ENCODE peak calls at places on chromosomes 2 and 18, in six cellular contexts. H is COR-L47, D is mesothelial cell of epicardium, R is cardiac septum, E is NCI-H69, S is ELR. U is an unnamed sample.

GRCh38 chr18:3345452-3345851 is 83.5 kb downstream of the MYL12B start:
- DNase-seq in H (no peak), D (no peak), E (no peak), S (no peak), R (no peak), U (peak; percentile 72)

GRCh38 chr2:40041983-40042382 is 262.9 kb upstream of the THUMPD2 start:
- DNase-seq in S (peak; percentile 77), H (no peak), E (no peak), D (no peak), R (no peak), U (peak; percentile 83)

GRCh38 chr18:69097349-69097748 is 299.5 kb downstream of the CCDC102B start:
- DNase-seq in H (no peak), D (no peak), S (no peak), E (no peak), R (no peak), U (no peak)

GRCh38 chr18:32730620-32731021 is 42.2 kb downstream of the KLHL14 start:
- DNase-seq in R (no peak), E (peak; percentile 83), D (no peak), H (peak; percentile 70), S (no peak), U (no peak)

GRCh38 chr2:19754907-19755306 is 146.9 kb downstream of the TTC32 start:
- DNase-seq in S (no peak), R (no peak), D (peak; percentile 70), E (no peak), H (no peak), U (peak; percentile 50)

GRCh38 chr2:6337123-6337830 is 528.4 kb downstream of the CMPK2 start:
- DNase-seq in E (peak; percentile 63), D (no peak), H (no peak), S (no peak), R (no peak), U (no peak)

GRCh38 chr2:119158563-119159347 is at the start of gene C1QL2:
- DNase-seq in S (no peak), D (no peak), H (peak; percentile 22), R (no peak), E (peak; percentile 61), U (no peak)

GRCh38 chr2:37456479-37456878 is 112.0 kb downstream of the QPCT start:
- DNase-seq in E (peak; percentile 4), D (no peak), R (no peak), S (no peak), H (no peak), U (no peak)

GRCh38 chr2:42961948-42962347 is 169.6 kb upstream of the HAAO start:
- DNase-seq in S (no peak), E (no peak), R (no peak), D (no peak), H (no peak), U (no peak)

GRCh38 chr18:44098551-44099098 is 582.1 kb upstream of the SETBP1 start:
- DNase-seq in H (no peak), R (no peak), D (no peak), S (peak; percentile 3), E (peak; percentile 58), U (peak; percentile 56)

GRCh38 chr18:79242246-79242645 is 153.5 kb upstream of the NFATC1 start:
- DNase-seq in S (no peak), R (no peak), H (peak; percentile 53), E (peak; percentile 80), D (no peak), U (no peak)

GRCh38 chr18:41462946-41463345 is 492.1 kb upstream of the PIK3C3 start:
- DNase-seq in H (no peak), E (peak; percentile 54), R (no peak), S (peak; percentile 58), D (no peak), U (no peak)

GRCh38 chr18:80119111-80119510 is 10.0 kb downstream of the ADNP2 start:
- DNase-seq in D (no peak), E (peak; percentile 95), S (no peak), H (no peak), R (no peak), U (no peak)

GRCh38 chr2:181077128-181077709 is 96.8 kb downstream of the UBE2E3 start:
- DNase-seq in E (peak; percentile 64), S (peak; percentile 72), R (no peak), H (peak; percentile 55), D (no peak), U (peak; percentile 77)

GRCh38 chr2:42110287-42110973 is 58.7 kb upstream of the EML4 start:
- DNase-seq in E (no peak), S (no peak), D (no peak), R (no peak), H (no peak), U (peak; percentile 71)

GRCh38 chr2:239871481-239872435 is 153.4 kb downstream of the NDUFA10 start:
- DNase-seq in H (no peak), E (no peak), D (peak; percentile 31), R (no peak), S (no peak), U (no peak)

GRCh38 chr2:71282493-71282892 is 49.1 kb upstream of the ZNF638 start:
- DNase-seq in E (peak; percentile 0), R (no peak), H (no peak), S (peak; percentile 18), D (no peak), U (no peak)

GRCh38 chr2:154709215-154709614 is 10.7 kb downstream of the KCNJ3 start:
- DNase-seq in R (no peak), E (peak; percentile 88), H (no peak), S (no peak), D (no peak), U (no peak)

GRCh38 chr2:201466050-201466660 is 14.6 kb downstream of the STRADB start:
- DNase-seq in H (no peak), R (no peak), D (no peak), E (peak; percentile 79), S (peak; percentile 83), U (peak; percentile 70)

GRCh38 chr2:113886479-113887383 is 3.2 kb upstream of the ACTR3 start:
- DNase-seq in S (peak; percentile 96), E (no peak), R (peak; percentile 80), D (no peak), H (no peak), U (peak; percentile 76)

GRCh38 chr2:176325732-176326131 is 56.5 kb downstream of the MTX2 start:
- DNase-seq in D (no peak), E (peak; percentile 92), R (no peak), S (no peak), H (peak; percentile 61), U (no peak)

GRCh38 chr2:9897331-9897737 is 54.1 kb downstream of the TAF1B start:
- DNase-seq in R (no peak), E (peak; percentile 31), D (no peak), H (peak; percentile 8), S (peak; percentile 93), U (peak; percentile 93)

GRCh38 chr18:48765053-48765452 is 185.7 kb downstream of the SMAD7 start:
- DNase-seq in R (no peak), E (no peak), H (no peak), D (no peak), S (no peak), U (no peak)

GRCh38 chr2:8413589-8414135 is 268.2 kb upstream of the ID2 start:
- DNase-seq in H (no peak), D (no peak), E (no peak), R (no peak), S (no peak), U (peak; percentile 18)

GRCh38 chr2:9748586-9748985 is 94.7 kb upstream of the TAF1B start:
- DNase-seq in E (no peak), S (no peak), D (no peak), R (no peak), H (no peak), U (no peak)

GRCh38 chr2:159195719-159196118 is 90.8 kb downstream of the WDSUB1 start:
- DNase-seq in S (no peak), D (no peak), R (no peak), E (no peak), H (no peak), U (no peak)

GRCh38 chr2:144890828-144891227 is 370.9 kb upstream of the ZEB2 start:
- DNase-seq in D (no peak), R (no peak), H (peak; percentile 47), E (peak; percentile 1), S (peak; percentile 57), U (peak; percentile 68)

GRCh38 chr2:135688002-135688401 is 53.7 kb upstream of the UBXN4 start:
- DNase-seq in R (no peak), E (no peak), D (no peak), S (no peak), H (no peak), U (no peak)

GRCh38 chr2:85774126-85774978 is 20.6 kb downstream of the ATOH8 start:
- DNase-seq in D (no peak), R (no peak), H (no peak), E (no peak), S (no peak), U (no peak)

GRCh38 chr2:195382186-195382585 is 274.8 kb upstream of the SLC39A10 start:
- DNase-seq in E (no peak), H (no peak), R (no peak), S (no peak), D (no peak), U (no peak)